ENCODE peak calls at places on chromosomes 3 and 15, in four cellular contexts. A is heart right ventricle, X is AG04450, G is upper lobe of right lung. H is an unnamed sample.

GRCh38 chr3:195893121-195893449 is 15.3 kb downstream of the TNK2 start:
- DNase-seq in A (peak; percentile 82), X (no peak), G (no peak), H (no peak)

GRCh38 chr15:41883484-41883825 is 10.4 kb downstream of the SPTBN5 start:
- DNase-seq in A (no peak), X (no peak), G (no peak), H (no peak)

GRCh38 chr3:78659386-78659987 is 1108.3 kb downstream of the ROBO1 start:
- DNase-seq in A (no peak), X (peak; percentile 23), G (no peak), H (no peak)

GRCh38 chr3:18447720-18448119 is 22.6 kb upstream of the SATB1 start:
- DNase-seq in A (no peak), X (no peak), G (no peak), H (no peak)

GRCh38 chr3:140288575-140288974 is 353.6 kb downstream of the CLSTN2 start:
- DNase-seq in A (no peak), X (no peak), G (no peak), H (no peak)

GRCh38 chr15:89654847-89655805 is at the start of gene KIF7:
- DNase-seq in A (no peak), X (no peak), G (no peak), H (no peak)

GRCh38 chr15:71448688-71449114 is 333.4 kb downstream of the THSD4 start:
- DNase-seq in A (no peak), X (no peak), G (no peak), H (peak; percentile 90)

GRCh38 chr3:56858331-56858730 is 56.6 kb upstream of the ARHGEF3 start:
- DNase-seq in A (no peak), X (no peak), G (no peak), H (no peak)

GRCh38 chr15:22939051-22939450 is 41.1 kb downstream of the CYFIP1 start:
- DNase-seq in A (no peak), X (no peak), G (no peak), H (no peak)

GRCh38 chr15:85607141-85607806 is 187.5 kb downstream of the KLHL25 start:
- DNase-seq in A (no peak), X (no peak), G (no peak), H (no peak)

GRCh38 chr3:165549665-165550064 is 287.6 kb downstream of the BCHE start:
- DNase-seq in A (no peak), X (no peak), G (no peak), H (no peak)

DNA sequence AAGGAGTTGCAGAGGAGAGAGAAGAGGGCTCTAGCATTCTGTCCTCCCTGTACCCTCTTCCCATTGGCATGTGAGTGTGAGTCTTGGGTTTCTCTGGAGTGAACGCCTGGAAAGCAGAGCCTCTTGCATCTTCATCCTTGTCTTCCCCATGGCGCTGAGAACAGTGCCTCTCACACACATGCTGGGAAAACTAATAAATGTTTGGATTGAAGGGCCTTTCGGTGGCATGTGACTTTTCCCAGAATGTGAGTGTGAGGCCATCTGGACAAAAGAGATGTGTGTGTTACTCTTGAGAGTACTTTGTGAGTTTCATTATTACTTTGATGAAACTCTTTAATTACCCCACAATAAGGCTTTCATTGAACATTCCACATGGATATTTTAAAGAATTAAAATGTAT is 122.3 kb downstream of the MITF start:
- DNase-seq in A (no peak), X (no peak), G (no peak), H (no peak)
- H3K27me3 ChIP-seq in A (no peaks in the 10 kb centered on the region), X (no peaks in the 10 kb centered on the region), G (no peaks in the 10 kb centered on the region), H (no peaks in the 10 kb centered on the region)

GRCh38 chr3:133896002-133896761 is 500 bp upstream of the RAB6B start:
- DNase-seq in A (no peak), X (no peak), G (no peak), H (no peak)
- H3K27me3 ChIP-seq in A (no peaks in the 10 kb centered on the region), X (peaks cover 45% of the 10 kb centered on the region), G (peaks cover 25% of the 10 kb centered on the region), H (peaks cover 8% of the 10 kb centered on the region)

DNA sequence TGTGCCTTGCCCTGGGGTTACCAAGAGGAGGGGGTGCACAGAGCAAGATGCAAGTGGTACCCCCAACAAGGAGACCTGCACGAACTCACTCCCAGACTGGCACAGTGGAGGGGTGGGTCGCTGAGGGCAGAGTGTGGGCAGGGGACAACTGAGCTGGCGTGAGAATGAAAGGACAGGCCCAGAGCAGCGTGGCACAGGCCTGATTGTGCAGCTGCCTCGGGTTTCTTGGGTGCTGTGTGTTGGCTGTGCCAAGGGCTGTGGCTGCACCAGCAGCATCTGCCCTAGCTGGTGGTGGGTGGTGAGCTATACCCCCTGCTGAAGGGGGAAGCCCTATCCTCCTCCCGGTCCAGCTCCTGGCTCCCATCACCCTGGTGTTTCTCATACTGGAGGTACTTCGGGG is 92.4 kb downstream of the TMEM266 start:
- DNase-seq in A (no peak), X (no peak), G (no peak), H (no peak)
- H3K27me3 ChIP-seq in A (no peaks in the 10 kb centered on the region), X (no peaks in the 10 kb centered on the region), G (no peaks in the 10 kb centered on the region), H (no peaks in the 10 kb centered on the region)

DNA sequence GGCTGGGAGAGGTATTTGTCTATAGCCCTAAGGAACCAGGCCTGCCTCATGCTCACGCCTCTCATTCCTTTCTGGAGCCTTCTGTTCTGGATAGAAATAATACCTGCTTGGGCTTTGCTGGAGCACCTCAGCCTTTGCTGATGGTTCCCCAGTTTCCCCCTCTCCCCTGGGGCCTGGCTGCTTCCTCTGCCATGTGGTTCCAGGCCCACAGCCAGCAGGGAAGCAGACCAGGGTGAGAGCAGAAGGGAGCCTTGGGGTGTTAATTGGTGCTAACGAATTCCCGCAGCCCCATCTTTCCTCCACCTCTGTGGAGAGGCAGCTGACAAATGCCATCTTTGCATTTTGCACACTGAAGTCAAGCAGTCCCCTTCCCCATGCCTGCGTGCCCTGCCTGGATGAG is 13.1 kb upstream of the CORO2B start:
- DNase-seq in A (no peak), X (no peak), G (peak; percentile 26), H (no peak)
- H3K27me3 ChIP-seq in A (no peaks in the 10 kb centered on the region), X (peaks cover 7% of the 10 kb centered on the region), G (peaks cover 7% of the 10 kb centered on the region), H (peaks cover 7% of the 10 kb centered on the region)

H was measured in tibial nerve.